ENCODE peak calls at places on chromosomes 12 and 14, in ten cellular contexts. Z is HFFc6, B is fibroblast of mammary gland, P is fibroblast of lung, W is neural progenitor cell, G is AG04450, F is nephron progenitor cell, K is foreskin fibroblast, C is type B pancreatic cell, R is HepG2. S is an unnamed sample.

GRCh38 chr12:119446459-119446858 is 111.9 kb downstream of the CCDC60 start:
- DNase-seq in F (no peak), G (no peak), P (peak; percentile 31), K (no peak), Z (no peak), W (no peak), R (no peak), C (no peak), B (peak; percentile 10), S (no peak)

GRCh38 chr14:35349496-35349895 is 55.1 kb downstream of the NFKBIA start:
- DNase-seq in W (no peak), K (no peak), C (no peak), F (no peak), G (no peak), B (no peak), P (no peak), R (no peak), Z (no peak), S (no peak)

GRCh38 chr14:26597136-26598080 is at the start of gene NOVA1:
- DNase-seq in C (peak; percentile 66), K (peak; percentile 48), R (no peak), W (peak; percentile 75), P (no peak), F (peak; percentile 54), B (peak; percentile 18), Z (no peak), G (no peak), S (no peak)

GRCh38 chr12:95131589-95132335 is 58.3 kb upstream of the NR2C1 start:
- DNase-seq in W (no peak), C (no peak), P (no peak), B (peak; percentile 17), R (no peak), F (no peak), G (no peak), K (peak; percentile 25), Z (no peak), S (no peak)

GRCh38 chr12:121826318-121826954 is 22.6 kb downstream of the SETD1B start:
- DNase-seq in G (no peak), R (no peak), K (no peak), F (no peak), C (no peak), P (no peak), W (no peak), B (no peak), Z (no peak), S (no peak)

GRCh38 chr12:34598851-34599529 is 576.7 kb downstream of the ALG10 start:
- DNase-seq in K (no peak), R (no peak), C (peak; percentile 50), Z (no peak), G (no peak), P (no peak), F (no peak), B (no peak), W (no peak), S (no peak)

GRCh38 chr12:116717466-116718457 is 20.1 kb downstream of the SPRING1 start:
- DNase-seq in Z (no peak), B (peak; percentile 76), R (no peak), G (no peak), P (peak; percentile 79), C (no peak), K (peak; percentile 73), F (peak; percentile 26), W (no peak), S (no peak)

GRCh38 chr14:72904840-72905561 is 11.1 kb upstream of the DPF3 start:
- DNase-seq in C (no peak), G (peak; percentile 49), K (peak; percentile 90), P (peak; percentile 56), R (peak; percentile 53), F (peak; percentile 60), Z (peak; percentile 73), W (peak; percentile 75), B (peak; percentile 86), S (peak; percentile 66)

GRCh38 chr14:36976571-36977023 is 195.8 kb downstream of the SLC25A21 start:
- DNase-seq in G (no peak), F (no peak), C (no peak), B (peak; percentile 64), K (peak; percentile 56), W (no peak), Z (peak; percentile 33), P (peak; percentile 53), R (peak; percentile 45), S (peak; percentile 58)

GRCh38 chr12:131827961-131828534 is at the start of gene MMP17:
- DNase-seq in K (peak; percentile 89), C (peak; percentile 73), Z (no peak), P (peak; percentile 62), B (peak; percentile 41), W (peak; percentile 94), G (no peak), R (no peak), F (peak; percentile 84), S (peak; percentile 34)

GRCh38 chr14:34650786-34651584 is 21.0 kb upstream of the SNX6 start:
- DNase-seq in W (no peak), G (peak; percentile 98), K (peak; percentile 99), F (no peak), Z (peak; percentile 99), R (no peak), B (peak; percentile 100), C (no peak), P (peak; percentile 100), S (peak; percentile 94)

GRCh38 chr12:96534339-96534738 is 45.0 kb downstream of the CFAP54 start:
- DNase-seq in K (peak; percentile 4), W (peak; percentile 11), Z (no peak), C (no peak), G (no peak), B (peak; percentile 7), F (no peak), P (peak; percentile 16), R (peak; percentile 76), S (no peak)

GRCh38 chr14:60349663-60350365 is 100.8 kb downstream of the PPM1A start:
- DNase-seq in Z (peak; percentile 37), W (peak; percentile 75), B (peak; percentile 65), F (peak; percentile 18), K (peak; percentile 72), C (no peak), P (peak; percentile 34), R (peak; percentile 21), G (peak; percentile 33), S (peak; percentile 25)

GRCh38 chr12:93960521-93960920 is 187.9 kb upstream of the PLXNC1 start:
- DNase-seq in F (no peak), G (no peak), K (peak; percentile 23), R (no peak), Z (no peak), P (peak; percentile 19), C (no peak), W (no peak), B (no peak), S (no peak)

GRCh38 chr12:93957180-93957579 is 191.2 kb upstream of the PLXNC1 start:
- DNase-seq in P (no peak), K (no peak), W (no peak), C (no peak), B (no peak), G (no peak), F (no peak), Z (no peak), R (no peak), S (no peak)

GRCh38 chr12:93956551-93956950 is 191.8 kb upstream of the PLXNC1 start:
- DNase-seq in G (no peak), Z (no peak), B (no peak), K (no peak), R (no peak), C (no peak), P (no peak), F (no peak), W (no peak), S (no peak)

GRCh38 chr12:93959657-93960056 is 188.7 kb upstream of the PLXNC1 start:
- DNase-seq in F (no peak), K (peak; percentile 5), C (no peak), R (no peak), Z (no peak), B (no peak), W (no peak), P (no peak), G (no peak), S (no peak)

DNA sequence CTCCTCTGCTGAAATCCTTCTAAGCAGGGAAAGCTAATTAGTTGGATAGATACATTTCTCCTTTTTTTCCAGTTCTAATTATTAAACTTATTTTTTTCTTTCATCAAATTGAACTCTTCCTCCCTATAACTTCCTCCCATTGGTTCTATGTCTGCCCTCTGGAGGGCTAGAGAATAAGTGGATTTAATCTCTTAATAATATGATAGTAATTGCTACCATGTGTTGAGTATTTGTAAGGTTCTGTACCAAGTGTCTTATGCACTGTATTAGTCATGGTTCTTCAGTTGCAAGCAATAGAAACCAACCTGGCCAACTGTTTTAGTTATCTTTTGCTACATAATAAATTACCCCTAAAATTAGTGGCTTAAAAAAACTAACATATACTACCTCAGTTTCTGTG is 190.5 kb upstream of the PLXNC1 start:
- DNase-seq in F (no peak), R (no peak), B (peak; percentile 82), K (peak; percentile 71), C (no peak), W (no peak), P (no peak), Z (peak; percentile 45), G (no peak), S (no peak)
- TF ChIP-seq CTCF in F (no peak), R (no peak), B (peak; percentile 30), K (peak; percentile 10), C (no peak), W (no peak), P (no peak), Z (peak; percentile 59), G (peak; percentile 3), S (no peak)

GRCh38 chr14:78443834-78444233 is 273.7 kb downstream of the NRXN3 start:
- DNase-seq in R (no peak), B (no peak), C (no peak), G (no peak), W (no peak), Z (no peak), F (no peak), P (no peak), K (no peak), S (no peak)
- TF ChIP-seq CTCF in R (no peak), B (no peak), C (no peak), G (no peak), W (no peak), Z (no peak), F (no peak), P (no peak), K (no peak), S (no peak)

DNA sequence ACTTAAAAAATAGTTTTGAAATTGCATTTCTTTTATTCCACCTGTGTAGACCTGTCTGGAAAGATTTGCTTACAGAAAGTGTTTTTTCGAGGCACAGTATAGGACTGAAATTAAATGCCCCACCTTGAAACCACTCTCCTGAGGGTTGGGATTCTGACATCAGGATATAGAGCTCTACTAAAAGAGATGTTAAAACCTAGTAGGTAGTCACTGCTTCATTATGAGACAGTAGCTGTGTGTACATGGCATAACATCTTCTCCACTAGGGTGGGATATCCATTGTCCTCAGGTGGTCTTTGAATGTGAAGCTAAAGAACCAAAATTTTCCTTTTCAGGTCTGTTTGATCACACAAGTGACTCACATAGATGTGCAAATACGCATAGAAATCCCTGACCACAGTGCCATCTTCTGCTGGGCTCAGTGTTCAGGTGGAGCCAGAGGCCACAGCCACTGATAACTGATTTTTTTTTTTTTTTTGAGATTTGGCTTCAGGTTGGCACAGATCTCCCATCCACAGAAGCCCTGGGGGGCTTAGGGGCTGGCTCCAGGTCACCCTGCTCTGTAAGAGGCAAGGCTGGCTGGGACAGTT is 125.6 kb downstream of the DAAM1 start:
- DNase-seq in P (no peak), Z (no peak), G (no peak), C (no peak), B (no peak), W (no peak), F (no peak), K (no peak), R (peak; percentile 69), S (no peak)
- TF ChIP-seq CTCF in P (no peak), Z (no peak), G (no peak), C (no peak), B (no peak), W (no peak), F (no peak), K (no peak), R (peak; percentile 66), S (no peak)

GRCh38 chr14:99905121-99905520 is 111.9 kb downstream of the EML1 start:
- DNase-seq in Z (no peak), C (no peak), R (no peak), P (no peak), W (no peak), G (no peak), F (no peak), B (no peak), K (no peak), S (no peak)
- TF ChIP-seq CTCF in Z (no peak), C (no peak), R (no peak), P (no peak), W (no peak), G (no peak), F (no peak), B (no peak), K (no peak), S (no peak)